ENCODE peak calls at places on chromosomes 1 and 21, in nine cellular contexts. I is mesenchymal stem cell, K is IMR-90, H is GM23248, B is H9, J is SK-N-SH, S is fibroblast of lung, G is astrocyte, O is hepatocyte. Q is an unnamed sample.

GRCh38 chr1:231192620-231193163 is 30.8 kb downstream of the TRIM67 start:
- DNase-seq in H (no peak), K (no peak), O (no peak), J (peak), S (peak), G (peak), I (no peak), B (no peak), Q (no peak)

GRCh38 chr1:109796484-109797305 is 33.0 kb upstream of the EPS8L3 start:
- DNase-seq in K (peak), B (no peak), I (peak), H (peak), O (no peak), J (no peak), S (peak), G (no peak), Q (no peak)

GRCh38 chr1:91557039-91557690 is 56.5 kb downstream of the CDC7 start:
- DNase-seq in H (no peak), J (no peak), O (no peak), S (peak), K (peak), G (peak), B (no peak), I (no peak), Q (no peak)

GRCh38 chr1:21956720-21957552 is 19.8 kb upstream of the HSPG2 start:
- DNase-seq in B (no peak), K (peak), S (peak), I (peak), G (peak), J (peak), H (peak), O (peak), Q (no peak)

GRCh38 chr1:154191990-154192450 is at the start of gene TPM3:
- DNase-seq in B (no peak), O (no peak), G (no peak), H (no peak), S (no peak), K (no peak), J (no peak), I (no peak), Q (peak)

GRCh38 chr1:151825811-151826660 is 5.6 kb downstream of the RORC start:
- DNase-seq in H (no peak), S (no peak), K (no peak), I (no peak), B (peak), O (peak), G (no peak), J (no peak), Q (peak)

GRCh38 chr1:55826413-55827080 is 611.4 kb upstream of the USP24 start:
- DNase-seq in O (no peak), G (no peak), K (peak), J (no peak), B (no peak), I (peak), S (no peak), H (peak), Q (no peak)

GRCh38 chr1:180415985-180416633 is 86.3 kb downstream of the ACBD6 start:
- DNase-seq in B (no peak), I (peak), H (peak), S (peak), G (peak), O (peak), K (peak), J (peak), Q (peak)

GRCh38 chr1:91555821-91556531 is 55.3 kb downstream of the CDC7 start:
- DNase-seq in O (peak), B (no peak), G (peak), H (peak), K (peak), I (peak), S (peak), J (no peak), Q (no peak)

GRCh38 chr1:39047374-39048229 is 21.5 kb downstream of the NDUFS5 start:
- DNase-seq in S (peak), I (peak), G (peak), O (peak), K (peak), H (peak), J (no peak), B (no peak), Q (peak)

GRCh38 chr1:29975036-29975694 is 738.8 kb downstream of the PTPRU start:
- DNase-seq in O (peak), G (peak), H (peak), S (peak), B (peak), J (no peak), K (peak), I (peak), Q (peak)
- H3K4me2 ChIP-seq in O (no peak), G (peak), H (no peak), S (no peak), B (no peak), J (no peak), K (no peak), I (no peak), Q (no peak)

GRCh38 chr1:8457771-8458409 is 140.0 kb downstream of the SLC45A1 start:
- DNase-seq in S (no peak), O (no peak), I (no peak), K (no peak), G (no peak), J (no peak), B (no peak), H (no peak), Q (no peak)

GRCh38 chr1:8455700-8456305 is 137.9 kb downstream of the SLC45A1 start:
- DNase-seq in J (no peak), O (no peak), B (no peak), I (peak), H (peak), K (peak), G (peak), S (no peak), Q (no peak)

GRCh38 chr1:8456306-8456912 is 138.5 kb downstream of the SLC45A1 start:
- DNase-seq in O (peak), S (peak), H (peak), B (no peak), J (no peak), I (peak), G (peak), K (peak), Q (no peak)

GRCh38 chr1:8458607-8459006 is 140.7 kb downstream of the SLC45A1 start:
- DNase-seq in B (no peak), J (no peak), I (no peak), O (no peak), G (no peak), H (no peak), K (no peak), S (no peak), Q (no peak)

DNA sequence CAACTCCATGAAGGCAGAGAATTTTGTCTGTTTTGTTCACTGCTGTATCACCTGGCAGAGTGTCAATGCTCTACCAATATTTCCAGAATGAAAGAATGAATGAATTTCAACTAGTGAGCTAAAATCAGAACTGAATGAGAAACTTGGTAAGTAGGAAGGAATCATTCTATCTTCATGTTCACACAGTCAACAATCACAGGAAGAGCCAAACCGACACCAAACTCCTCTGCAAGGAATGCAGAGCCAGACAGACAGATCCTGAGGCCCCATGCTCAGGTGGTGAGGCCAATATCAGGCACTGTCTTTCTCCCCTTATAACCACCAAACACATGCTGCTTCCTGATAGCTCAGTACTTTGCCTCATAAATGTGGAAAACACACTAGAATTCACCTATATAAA is 139.1 kb downstream of the SLC45A1 start:
- DNase-seq in K (no peak), O (no peak), B (no peak), H (no peak), I (no peak), S (no peak), J (no peak), G (no peak), Q (no peak)
- H3K4me2 ChIP-seq in K (no peak), O (no peak), B (no peak), H (no peak), I (no peak), S (no peak), J (no peak), G (peak), Q (no peak)

GRCh38 chr1:27562483-27563406 is 41.2 kb downstream of the AHDC1 start:
- DNase-seq in I (no peak), J (no peak), G (no peak), H (no peak), S (no peak), K (no peak), O (peak), B (no peak), Q (no peak)

GRCh38 chr1:27563407-27564263 is 40.3 kb downstream of the AHDC1 start:
- DNase-seq in S (peak), H (peak), B (no peak), J (no peak), I (peak), O (peak), G (peak), K (peak), Q (peak)

GRCh38 chr1:27564710-27565649 is 39.0 kb downstream of the AHDC1 start:
- DNase-seq in H (no peak), I (no peak), B (no peak), J (no peak), G (no peak), O (peak), S (no peak), K (no peak), Q (no peak)

GRCh38 chr1:27562021-27562420 is 41.9 kb downstream of the AHDC1 start:
- DNase-seq in B (no peak), O (no peak), K (no peak), J (peak), I (no peak), S (no peak), G (no peak), H (no peak), Q (no peak)

GRCh38 chr1:27564264-27564579 is 39.7 kb downstream of the AHDC1 start:
- DNase-seq in B (no peak), G (no peak), H (no peak), I (no peak), O (no peak), K (no peak), J (no peak), S (no peak), Q (no peak)
- H3K4me2 ChIP-seq in B (no peak), G (peak), H (peak), I (no peak), O (peak), K (no peak), J (peak), S (peak), Q (no peak)

DNA sequence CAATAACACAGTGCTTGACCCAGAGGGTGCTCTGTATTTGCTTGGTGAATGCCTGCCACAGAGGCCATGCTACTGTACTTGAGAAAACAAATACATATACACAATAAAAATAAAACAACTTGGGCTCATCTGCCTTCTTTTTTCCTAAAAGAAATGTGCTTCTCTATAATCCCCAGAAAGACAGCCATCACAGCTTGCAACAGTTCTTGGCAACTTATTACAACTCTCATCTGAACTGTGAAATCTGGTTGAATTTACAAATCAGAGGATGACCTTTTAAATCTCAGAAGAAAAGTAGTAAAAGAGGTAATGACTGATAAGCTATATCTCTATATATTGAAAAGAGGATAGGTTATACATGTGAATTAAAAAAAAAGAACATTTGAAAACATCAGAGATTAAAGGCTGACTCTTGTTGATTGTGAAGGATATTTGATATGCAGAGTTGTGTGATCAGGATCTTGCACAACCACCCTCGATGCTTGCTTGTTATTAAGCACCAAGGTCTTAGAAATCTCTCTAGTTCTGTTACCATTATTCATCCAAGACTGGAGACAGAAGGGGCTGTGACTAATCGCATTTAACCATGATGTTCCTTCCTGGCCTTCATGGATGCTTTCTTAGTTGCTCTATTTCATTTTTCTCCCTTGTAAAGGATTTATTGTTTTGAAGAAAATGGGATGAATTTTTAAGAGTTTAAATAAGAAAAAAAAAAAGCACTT is 213.4 kb downstream of the APP start:
- DNase-seq in O (no peak), B (no peak), S (peak), K (peak), I (peak), J (no peak), H (peak), G (peak), Q (no peak)
- H3K4me2 ChIP-seq in O (no peak), B (no peak), S (no peak), K (no peak), I (no peak), J (peak), H (peak), G (no peak), Q (no peak)

DNA sequence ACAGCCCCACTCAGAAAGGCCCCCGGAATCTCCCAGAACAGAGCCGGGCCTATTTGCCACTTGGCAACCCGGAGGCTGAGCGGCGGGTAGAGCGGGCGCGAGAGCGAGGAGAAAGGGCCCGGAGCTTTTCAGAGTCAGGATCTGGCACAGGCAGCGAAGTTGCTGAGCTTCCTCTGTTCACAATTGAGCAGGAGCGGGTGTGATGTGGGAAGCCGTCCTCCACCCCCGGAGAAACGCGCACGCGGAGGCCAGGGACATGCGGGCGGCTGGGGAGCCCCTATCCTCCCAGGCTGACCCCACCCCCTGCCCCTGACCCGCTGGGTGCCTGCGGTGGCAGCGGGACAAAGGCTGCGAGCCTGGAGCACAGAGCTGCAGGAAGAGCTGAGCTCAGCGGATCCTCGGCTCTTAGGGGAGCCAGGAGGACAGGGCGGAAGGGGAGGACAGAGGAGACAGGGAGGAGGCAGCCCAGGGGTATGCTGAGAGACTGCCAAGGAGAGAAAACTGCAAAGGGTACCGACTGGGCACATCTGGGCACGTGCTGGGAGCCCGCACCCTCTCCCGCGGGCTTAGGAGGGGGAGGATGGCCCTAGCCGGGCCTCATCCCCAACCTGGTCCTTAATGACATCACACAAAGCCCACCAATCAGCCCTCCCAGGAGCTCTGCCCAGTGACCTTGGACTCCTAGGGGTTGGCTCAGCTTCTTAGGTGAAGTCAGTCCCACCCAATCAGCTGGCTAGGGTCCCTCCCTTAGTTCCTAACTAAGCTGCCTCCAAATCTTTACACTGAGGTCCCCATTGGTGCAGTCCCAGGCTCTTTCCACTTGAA is 9.3 kb downstream of the KIF21B start:
- DNase-seq in B (peak), K (no peak), J (no peak), S (no peak), I (no peak), O (no peak), G (no peak), H (peak), Q (peak)
- H3K4me2 ChIP-seq in B (no peak), K (no peak), J (no peak), S (no peak), I (peak), O (no peak), G (peak), H (peak), Q (peak)